ENCODE peak calls at places on chromosome 11, in nine cellular contexts. G, F, Q, A, I, M, U, W and D are unnamed samples.

GRCh38 chr11:102196816-102197215 is 86.6 kb downstream of the YAP1 start:
- DNase-seq in G (no peak), U (no peak), F (no peak), I (no peak), M (no peak), A (no peak), Q (no peak), W (no peak), D (no peak)

GRCh38 chr11:119337581-119338317 is 2.9 kb downstream of the C1QTNF5 start:
- DNase-seq in Q (no peak), F (no peak), G (no peak), M (no peak), A (no peak), I (peak; percentile 77), U (no peak), W (no peak), D (no peak)

GRCh38 chr11:69954756-69955155 is 123.4 kb upstream of the ANO1 start:
- DNase-seq in U (no peak), A (no peak), Q (no peak), I (no peak), G (peak; percentile 19), F (no peak), M (no peak), W (no peak), D (no peak)

GRCh38 chr11:8593455-8593854 is 573 bp downstream of the STK33 start:
- DNase-seq in Q (no peak), F (no peak), G (no peak), W (no peak), U (no peak), I (no peak), M (no peak), A (no peak), D (no peak)

GRCh38 chr11:116984186-116984585 is 114.0 kb downstream of the SIK3 start:
- DNase-seq in I (no peak), W (no peak), U (no peak), A (no peak), F (no peak), Q (peak; percentile 60), M (no peak), G (no peak), D (no peak)

GRCh38 chr11:109085708-109086373 is 336.1 kb upstream of the C11orf87 start:
- DNase-seq in U (no peak), A (no peak), W (no peak), G (peak; percentile 50), Q (peak; percentile 25), M (peak; percentile 32), I (no peak), F (no peak), D (no peak)

GRCh38 chr11:70333206-70333605 is 62.7 kb downstream of the PPFIA1 start:
- DNase-seq in U (no peak), I (no peak), Q (no peak), W (no peak), M (no peak), F (no peak), A (no peak), G (no peak), D (no peak)

GRCh38 chr11:83681944-83682644 is 395.9 kb upstream of the CCDC90B start:
- DNase-seq in U (no peak), G (no peak), I (no peak), A (no peak), F (no peak), M (no peak), W (no peak), Q (no peak), D (no peak)

GRCh38 chr11:87908086-87908485 is 267.2 kb downstream of the RAB38 start:
- DNase-seq in G (no peak), F (no peak), Q (no peak), W (no peak), I (no peak), A (no peak), M (no peak), U (no peak), D (no peak)

GRCh38 chr11:125123947-125124633 is 12.7 kb upstream of the TMEM218 start:
- DNase-seq in G (peak; percentile 77), Q (peak; percentile 88), M (peak; percentile 49), A (peak; percentile 47), F (no peak), U (peak; percentile 62), W (peak; percentile 78), I (peak; percentile 46), D (peak; percentile 60)

GRCh38 chr11:107501713-107502112 is 44.1 kb upstream of the CWF19L2 start:
- DNase-seq in U (no peak), F (no peak), Q (no peak), I (no peak), A (no peak), W (no peak), G (no peak), M (no peak), D (no peak)

GRCh38 chr11:86035164-86035563 is 33.7 kb downstream of the PICALM start:
- DNase-seq in G (peak; percentile 57), W (no peak), A (no peak), Q (no peak), I (no peak), U (no peak), M (no peak), F (no peak), D (no peak)

GRCh38 chr11:19805346-19805745 is 92.7 kb downstream of the NAV2 start:
- DNase-seq in M (no peak), A (no peak), W (no peak), Q (no peak), F (no peak), I (no peak), U (no peak), G (no peak), D (no peak)

GRCh38 chr11:58316142-58316541 is 42.7 kb downstream of the OR5B17 start:
- DNase-seq in I (peak; percentile 54), F (no peak), Q (peak; percentile 75), M (no peak), A (no peak), W (no peak), U (no peak), G (no peak), D (no peak)

GRCh38 chr11:73047773-73048371 is 94.2 kb downstream of the FCHSD2 start:
- DNase-seq in W (peak; percentile 94), I (peak; percentile 34), G (no peak), Q (peak; percentile 26), M (no peak), U (no peak), A (no peak), F (no peak), D (no peak)

GRCh38 chr11:72278911-72279310 is 34.9 kb upstream of the PHOX2A start:
- DNase-seq in U (no peak), Q (peak; percentile 62), W (no peak), M (no peak), F (no peak), G (no peak), A (no peak), I (no peak), D (no peak)

GRCh38 chr11:114154271-114155047 is 94.9 kb downstream of the ZBTB16 start:
- DNase-seq in A (peak; percentile 90), G (peak; percentile 79), U (no peak), M (no peak), Q (no peak), I (no peak), W (no peak), F (no peak), D (peak; percentile 56)

GRCh38 chr11:67393990-67394389 is 2.2 kb downstream of the RAD9A start:
- DNase-seq in F (no peak), Q (no peak), M (no peak), W (no peak), G (no peak), I (no peak), A (no peak), U (no peak), D (no peak)

GRCh38 chr11:47518212-47518959 is 34.5 kb downstream of the CELF1 start:
- DNase-seq in F (no peak), A (no peak), M (no peak), U (no peak), W (no peak), Q (no peak), G (no peak), I (peak; percentile 44), D (no peak)
- H3K4me1 ChIP-seq in F (peaks cover 63% of the 10 kb centered on the region), A (no peaks in the 10 kb centered on the region), M (peaks cover 99% of the 10 kb centered on the region), U (peaks cover 56% of the 10 kb centered on the region), W (peaks cover 31% of the 10 kb centered on the region), Q (peaks cover 21% of the 10 kb centered on the region), G (peaks cover 94% of the 10 kb centered on the region), I (peaks cover 26% of the 10 kb centered on the region), D (peaks cover 54% of the 10 kb centered on the region)

DNA sequence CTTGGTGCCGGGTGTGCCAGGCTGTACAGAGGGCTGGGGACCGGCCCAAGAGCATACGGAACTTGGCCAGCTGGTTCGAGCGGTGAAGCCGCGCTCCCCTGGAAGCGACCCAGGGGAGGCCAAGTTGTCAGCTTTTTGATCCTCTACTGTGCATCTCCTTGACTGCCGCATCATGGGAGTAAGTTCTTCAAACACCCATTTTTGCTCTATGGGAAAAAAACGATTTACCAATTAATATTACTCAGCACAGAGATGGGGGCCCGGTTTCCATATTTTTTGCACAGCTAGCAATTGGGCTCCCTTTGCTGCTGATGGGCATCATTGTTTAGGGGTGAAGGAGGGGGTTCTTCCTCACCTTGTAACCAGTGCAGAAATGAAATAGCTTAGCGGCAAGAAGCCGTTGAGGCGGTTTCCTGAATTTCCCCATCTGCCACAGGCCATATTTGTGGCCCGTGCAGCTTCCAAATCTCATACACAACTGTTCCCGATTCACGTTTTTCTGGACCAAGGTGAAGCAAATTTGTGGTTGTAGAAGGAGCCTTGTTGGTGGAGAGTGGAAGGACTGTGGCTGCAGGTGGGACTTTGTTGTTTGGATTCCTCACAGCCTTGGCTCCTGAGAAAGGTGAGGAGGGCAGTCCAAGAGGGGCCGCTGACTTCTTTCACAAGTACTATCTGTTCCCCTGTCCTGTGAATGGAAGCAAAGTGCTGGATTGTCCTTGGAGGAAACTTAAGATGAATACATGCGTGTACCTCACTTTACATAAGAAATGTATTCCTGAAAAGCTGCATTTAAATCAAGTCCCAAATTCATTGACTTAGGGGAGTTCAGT is 2.1 kb downstream of the FUT4 start:
- DNase-seq in G (no peak), F (no peak), I (no peak), W (no peak), U (no peak), M (no peak), A (no peak), Q (no peak), D (no peak)
- H3K4me3 ChIP-seq in G (peak overlapping the region; percentile 82), F (no peak overlapping the region), I (no peak overlapping the region), W (no peak overlapping the region), U (no peak overlapping the region), M (peak overlapping the region; percentile 69), A (peak overlapping the region; percentile 77), Q (peak overlapping the region; percentile 28), D (peak overlapping the region; percentile 11)

DNA sequence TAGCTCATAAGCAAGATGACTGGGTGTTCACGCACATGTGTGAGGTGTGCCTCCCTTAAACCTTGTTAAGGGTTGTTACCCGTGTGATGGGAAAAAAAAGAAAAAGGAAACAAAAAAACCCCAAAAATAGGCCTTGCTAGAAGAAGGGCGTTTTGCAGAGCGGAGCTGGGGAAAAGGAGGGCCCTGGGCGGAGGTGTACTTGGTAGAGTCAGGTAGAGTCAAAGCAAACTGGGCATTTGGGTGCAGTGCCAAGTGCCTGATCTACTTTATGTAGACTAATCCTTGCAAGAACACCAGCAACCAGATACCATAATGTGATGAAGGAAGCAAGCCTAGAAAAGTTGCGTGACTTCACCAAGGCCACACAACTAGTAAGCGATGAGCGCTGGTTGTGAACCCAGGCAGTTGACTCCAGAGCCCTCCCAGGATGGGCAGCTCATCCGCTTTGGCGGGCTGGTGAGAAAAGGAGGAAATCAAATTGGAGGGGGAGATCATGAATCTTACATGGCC is 1.2 kb upstream of the TIRAP start:
- DNase-seq in W (no peak), G (no peak), M (no peak), U (no peak), I (no peak), Q (no peak), A (no peak), F (no peak), D (no peak)
- H3K9me3 ChIP-seq in W (no peaks in the 10 kb centered on the region), G (no peaks in the 10 kb centered on the region), M (no peaks in the 10 kb centered on the region), U (no peaks in the 10 kb centered on the region), I (no peaks in the 10 kb centered on the region), Q (no peaks in the 10 kb centered on the region), A (no peaks in the 10 kb centered on the region), F (no peaks in the 10 kb centered on the region), D (no peaks in the 10 kb centered on the region)

GRCh38 chr11:63667993-63668392 is 3.2 kb downstream of the ATL3 start:
- DNase-seq in I (peak; percentile 74), G (no peak), A (no peak), M (no peak), Q (peak; percentile 98), U (no peak), W (no peak), F (no peak), D (no peak)
- H3K4me1 ChIP-seq in I (peaks cover 25% of the 10 kb centered on the region), G (peaks cover 53% of the 10 kb centered on the region), A (peaks cover 10% of the 10 kb centered on the region), M (peaks cover 69% of the 10 kb centered on the region), Q (peaks cover 61% of the 10 kb centered on the region), U (peaks cover 24% of the 10 kb centered on the region), W (peaks cover 27% of the 10 kb centered on the region), F (peaks cover 19% of the 10 kb centered on the region), D (peaks cover 16% of the 10 kb centered on the region)